ENCODE peak calls at places on chromosomes 11 and 22, in six cellular contexts. J is cerebellar cortex, U is MM.1S, O is HS-27A, I is T follicular helper cell, V is HEK293T. F is an unnamed sample.

GRCh38 chr11:121572581-121573059 is 119.9 kb upstream of the SORL1-AS1 start:
- DNase-seq in J (peak; percentile 71), U (no peak), O (no peak), I (no peak), V (no peak), F (no peak)

GRCh38 chr11:71165771-71166170 is 86.6 kb downstream of the SHANK2 start:
- DNase-seq in J (no peak), U (no peak), O (no peak), I (no peak), V (no peak), F (no peak)

GRCh38 chr11:19524171-19524671 is 188.4 kb upstream of the NAV2 start:
- DNase-seq in J (peak; percentile 5), U (no peak), O (no peak), I (no peak), V (peak; percentile 29), F (no peak)

GRCh38 chr11:88508808-88509581 is 171.5 kb upstream of the CTSC start:
- DNase-seq in J (no peak), U (no peak), O (no peak), I (no peak), V (no peak), F (no peak)

GRCh38 chr22:20064545-20065262 is 15.3 kb upstream of the DGCR8 start:
- DNase-seq in J (no peak), U (no peak), O (no peak), I (no peak), V (no peak), F (no peak)

GRCh38 chr11:60164550-60165075 is 18.3 kb downstream of the MS4A6A start:
- DNase-seq in J (no peak), U (no peak), O (no peak), I (no peak), V (no peak), F (no peak)

GRCh38 chr22:20271114-20271994 is 3.2 kb upstream of the RTN4R start:
- DNase-seq in J (peak; percentile 95), U (no peak), O (no peak), I (no peak), V (no peak), F (no peak)

GRCh38 chr11:33375236-33375635 is 118.1 kb downstream of the HIPK3 start:
- DNase-seq in J (no peak), U (no peak), O (no peak), I (no peak), V (no peak), F (no peak)

GRCh38 chr11:102986815-102987214 is 31.3 kb upstream of the MMP13 start:
- DNase-seq in J (no peak), U (no peak), O (no peak), I (no peak), V (no peak), F (no peak)

GRCh38 chr11:119236891-119237290 is 30.8 kb downstream of the CBL start:
- DNase-seq in J (no peak), U (no peak), O (no peak), I (no peak), V (no peak), F (no peak)

GRCh38 chr11:115765803-115766239 is 261.6 kb upstream of the CADM1 start:
- DNase-seq in J (no peak), U (no peak), O (no peak), I (no peak), V (no peak), F (no peak)

GRCh38 chr11:12121011-12121410 is 10.6 kb downstream of the MICAL2 start:
- DNase-seq in J (no peak), U (no peak), O (no peak), I (no peak), V (no peak), F (no peak)

GRCh38 chr22:22207845-22208564 is 36.6 kb upstream of the VPREB1 start:
- DNase-seq in J (peak; percentile 49), U (peak; percentile 89), O (no peak), I (peak; percentile 46), V (peak; percentile 87), F (peak; percentile 74)

GRCh38 chr11:63663809-63664208 is 7.4 kb downstream of the ATL3 start:
- DNase-seq in J (no peak), U (no peak), O (no peak), I (no peak), V (no peak), F (no peak)

GRCh38 chr22:44894782-44895181 is 115.0 kb downstream of the PHF21B start:
- DNase-seq in J (no peak), U (no peak), O (no peak), I (no peak), V (no peak), F (no peak)

GRCh38 chr11:44899959-44900358 is 50.7 kb downstream of the TP53I11 start:
- DNase-seq in J (no peak), U (peak; percentile 42), O (peak; percentile 68), I (no peak), V (peak; percentile 76), F (no peak)

GRCh38 chr11:643849-644738 is 7.0 kb downstream of the DRD4 start:
- DNase-seq in J (no peak), U (no peak), O (no peak), I (no peak), V (no peak), F (no peak)

GRCh38 chr11:62267050-62267449 is 2.9 kb upstream of the SCGB2A2 start:
- DNase-seq in J (no peak), U (no peak), O (no peak), I (no peak), V (no peak), F (no peak)

GRCh38 chr22:45511847-45512261 is 9.2 kb downstream of the FBLN1 start:
- DNase-seq in J (no peak), U (no peak), O (no peak), I (no peak), V (no peak), F (no peak)

GRCh38 chr11:25769287-25769686 is 562.6 kb upstream of the ANO3 start:
- DNase-seq in J (no peak), U (no peak), O (no peak), I (no peak), V (no peak), F (no peak)

GRCh38 chr11:31847761-31848160 is 36.6 kb upstream of the PAX6 start:
- DNase-seq in J (no peak), U (no peak), O (no peak), I (no peak), V (no peak), F (no peak)

GRCh38 chr11:114964676-114965214 is 286.4 kb downstream of the NXPE2 start:
- DNase-seq in J (peak; percentile 9), U (no peak), O (no peak), I (no peak), V (peak; percentile 19), F (no peak)

GRCh38 chr11:63851354-63851753 is 12.4 kb downstream of the MARK2 start:
- DNase-seq in J (no peak), U (peak; percentile 34), O (no peak), I (no peak), V (no peak), F (no peak)

GRCh38 chr11:9664276-9665171 is 647 bp downstream of the SWAP70 start:
- DNase-seq in J (peak; percentile 30), U (peak; percentile 28), O (peak; percentile 51), I (no peak), V (peak; percentile 47), F (no peak)

GRCh38 chr11:3107608-3108182 is 50.5 kb upstream of the CARS1 start:
- DNase-seq in J (no peak), U (no peak), O (no peak), I (no peak), V (no peak), F (no peak)

GRCh38 chr22:37310075-37310606 is 27.8 kb downstream of the CYTH4 start:
- DNase-seq in J (no peak), U (no peak), O (no peak), I (no peak), V (no peak), F (no peak)

GRCh38 chr11:73198677-73199076 is 19.4 kb upstream of the P2RY2 start:
- DNase-seq in J (no peak), U (no peak), O (peak; percentile 68), I (no peak), V (no peak), F (no peak)